ENCODE peak calls at places on chromosomes 6 and 20, in ten cellular contexts. One of them, this sample, is unnamed. For H3K4me1, H3K9me3 and H3K36me3, the result is how much of the 10 kb centered on the place peaks cover.

GRCh38 chr20:62358171-62358719 is 8.9 kb downstream of the LAMA5 start:
- DNase-seq in IMR-90: no peak
- DNase-seq in mammary epithelial cell: no peak
- DNase-seq in mesenchymal stem cell: no peak
- DNase-seq in neural progenitor cell: no peak
- DNase-seq in sigmoid colon: peak
- DNase-seq in stomach: peak
- DNase-seq in tibial nerve: no peak
- DNase-seq in mucosa of descending colon: no peak
- DNase-seq in CD8-positive, alpha-beta T cell: no peak
- DNase-seq in this sample: peak

GRCh38 chr20:25584905-25585704 is at the start of gene NINL:
- DNase-seq in neural progenitor cell: peak
- DNase-seq in mucosa of descending colon: peak
- DNase-seq in IMR-90: peak
- DNase-seq in sigmoid colon: peak
- DNase-seq in mesenchymal stem cell: peak
- DNase-seq in CD8-positive, alpha-beta T cell: peak
- DNase-seq in stomach: peak
- DNase-seq in tibial nerve: no peak
- DNase-seq in mammary epithelial cell: peak
- DNase-seq in this sample: peak

GRCh38 chr6:118735320-118735719 is 83.9 kb upstream of the CEP85L start:
- DNase-seq in neural progenitor cell: peak
- DNase-seq in tibial nerve: no peak
- DNase-seq in mucosa of descending colon: no peak
- DNase-seq in mammary epithelial cell: no peak
- DNase-seq in CD8-positive, alpha-beta T cell: no peak
- DNase-seq in IMR-90: no peak
- DNase-seq in stomach: no peak
- DNase-seq in sigmoid colon: no peak
- DNase-seq in mesenchymal stem cell: no peak
- DNase-seq in this sample: no peak

GRCh38 chr6:48429021-48429420 is 318.0 kb upstream of the PTCHD4 start:
- DNase-seq in CD8-positive, alpha-beta T cell: no peak
- DNase-seq in IMR-90: peak
- DNase-seq in stomach: no peak
- DNase-seq in neural progenitor cell: no peak
- DNase-seq in tibial nerve: no peak
- DNase-seq in mammary epithelial cell: peak
- DNase-seq in mucosa of descending colon: no peak
- DNase-seq in sigmoid colon: no peak
- DNase-seq in mesenchymal stem cell: peak
- DNase-seq in this sample: no peak

GRCh38 chr20:48364055-48364454 is 463.7 kb downstream of the PREX1 start:
- DNase-seq in tibial nerve: no peak
- DNase-seq in IMR-90: no peak
- DNase-seq in mammary epithelial cell: no peak
- DNase-seq in stomach: no peak
- DNase-seq in sigmoid colon: no peak
- DNase-seq in neural progenitor cell: no peak
- DNase-seq in mucosa of descending colon: no peak
- DNase-seq in CD8-positive, alpha-beta T cell: no peak
- DNase-seq in mesenchymal stem cell: no peak
- DNase-seq in this sample: no peak

GRCh38 chr6:43771858-43772570 is 2.0 kb downstream of the VEGFA start:
- DNase-seq in tibial nerve: peak
- DNase-seq in sigmoid colon: peak
- DNase-seq in IMR-90: no peak
- DNase-seq in mesenchymal stem cell: peak
- DNase-seq in stomach: peak
- DNase-seq in mammary epithelial cell: peak
- DNase-seq in mucosa of descending colon: peak
- DNase-seq in neural progenitor cell: peak
- DNase-seq in CD8-positive, alpha-beta T cell: peak
- DNase-seq in this sample: peak

GRCh38 chr20:11822116-11822794 is 95.4 kb upstream of the BTBD3 start:
- DNase-seq in mucosa of descending colon: no peak
- DNase-seq in tibial nerve: no peak
- DNase-seq in mammary epithelial cell: no peak
- DNase-seq in mesenchymal stem cell: peak
- DNase-seq in IMR-90: peak
- DNase-seq in neural progenitor cell: no peak
- DNase-seq in stomach: no peak
- DNase-seq in sigmoid colon: no peak
- DNase-seq in CD8-positive, alpha-beta T cell: no peak
- DNase-seq in this sample: no peak

GRCh38 chr6:135087403-135087802 is 32.8 kb upstream of the HBS1L start:
- DNase-seq in IMR-90: no peak
- DNase-seq in tibial nerve: no peak
- DNase-seq in CD8-positive, alpha-beta T cell: peak
- DNase-seq in stomach: no peak
- DNase-seq in neural progenitor cell: no peak
- DNase-seq in mucosa of descending colon: no peak
- DNase-seq in mesenchymal stem cell: no peak
- DNase-seq in sigmoid colon: no peak
- DNase-seq in mammary epithelial cell: no peak
- DNase-seq in this sample: no peak

GRCh38 chr6:149897015-149897697 is 757 bp downstream of the RAET1E start:
- DNase-seq in IMR-90: peak
- DNase-seq in mesenchymal stem cell: peak
- DNase-seq in mucosa of descending colon: peak
- DNase-seq in tibial nerve: peak
- DNase-seq in neural progenitor cell: no peak
- DNase-seq in mammary epithelial cell: peak
- DNase-seq in CD8-positive, alpha-beta T cell: no peak
- DNase-seq in stomach: peak
- DNase-seq in sigmoid colon: peak
- DNase-seq in this sample: peak

GRCh38 chr20:58141496-58141895 is 87.0 kb downstream of the ANKRD60 start:
- DNase-seq in IMR-90: no peak
- DNase-seq in tibial nerve: no peak
- DNase-seq in neural progenitor cell: no peak
- DNase-seq in stomach: no peak
- DNase-seq in mammary epithelial cell: no peak
- DNase-seq in CD8-positive, alpha-beta T cell: no peak
- DNase-seq in mesenchymal stem cell: no peak
- DNase-seq in mucosa of descending colon: no peak
- DNase-seq in sigmoid colon: peak
- DNase-seq in this sample: no peak

GRCh38 chr20:8095648-8096572 is 36.2 kb upstream of the PLCB1 start:
- DNase-seq in stomach: no peak
- DNase-seq in tibial nerve: no peak
- DNase-seq in mucosa of descending colon: no peak
- DNase-seq in IMR-90: peak
- DNase-seq in mammary epithelial cell: no peak
- DNase-seq in CD8-positive, alpha-beta T cell: no peak
- DNase-seq in sigmoid colon: no peak
- DNase-seq in neural progenitor cell: no peak
- DNase-seq in mesenchymal stem cell: peak
- DNase-seq in this sample: no peak

GRCh38 chr20:19633985-19634384 is 124.1 kb upstream of the RIN2 start:
- DNase-seq in mucosa of descending colon: no peak
- DNase-seq in mesenchymal stem cell: no peak
- DNase-seq in mammary epithelial cell: no peak
- DNase-seq in tibial nerve: no peak
- DNase-seq in sigmoid colon: no peak
- DNase-seq in CD8-positive, alpha-beta T cell: no peak
- DNase-seq in stomach: no peak
- DNase-seq in IMR-90: peak
- DNase-seq in neural progenitor cell: no peak
- DNase-seq in this sample: no peak

GRCh38 chr6:736657-737446 is 43.9 kb upstream of the EXOC2 start:
- DNase-seq in mammary epithelial cell: no peak
- DNase-seq in IMR-90: no peak
- DNase-seq in tibial nerve: no peak
- DNase-seq in CD8-positive, alpha-beta T cell: no peak
- DNase-seq in mucosa of descending colon: no peak
- DNase-seq in mesenchymal stem cell: no peak
- DNase-seq in neural progenitor cell: no peak
- DNase-seq in stomach: no peak
- DNase-seq in sigmoid colon: no peak
- DNase-seq in this sample: no peak

GRCh38 chr6:115770851-115771250 is 289.8 kb downstream of the FRK start:
- DNase-seq in mesenchymal stem cell: no peak
- DNase-seq in sigmoid colon: no peak
- DNase-seq in mammary epithelial cell: no peak
- DNase-seq in mucosa of descending colon: peak
- DNase-seq in tibial nerve: no peak
- DNase-seq in stomach: no peak
- DNase-seq in neural progenitor cell: peak
- DNase-seq in IMR-90: no peak
- DNase-seq in CD8-positive, alpha-beta T cell: no peak
- DNase-seq in this sample: no peak

GRCh38 chr6:157110620-157111019 is 212.7 kb downstream of the TMEM242 start:
- DNase-seq in stomach: no peak
- DNase-seq in tibial nerve: no peak
- DNase-seq in CD8-positive, alpha-beta T cell: no peak
- DNase-seq in mesenchymal stem cell: peak
- DNase-seq in mammary epithelial cell: no peak
- DNase-seq in sigmoid colon: no peak
- DNase-seq in IMR-90: peak
- DNase-seq in neural progenitor cell: no peak
- DNase-seq in mucosa of descending colon: no peak
- DNase-seq in this sample: no peak

GRCh38 chr6:12595161-12595792 is 121.3 kb upstream of the PHACTR1 start:
- DNase-seq in sigmoid colon: no peak
- DNase-seq in CD8-positive, alpha-beta T cell: no peak
- DNase-seq in mammary epithelial cell: peak
- DNase-seq in mesenchymal stem cell: peak
- DNase-seq in mucosa of descending colon: no peak
- DNase-seq in IMR-90: peak
- DNase-seq in tibial nerve: peak
- DNase-seq in stomach: no peak
- DNase-seq in neural progenitor cell: no peak
- DNase-seq in this sample: no peak

GRCh38 chr6:14046476-14047068 is 71.0 kb upstream of the CD83 start:
- DNase-seq in IMR-90: peak
- DNase-seq in mucosa of descending colon: no peak
- DNase-seq in mammary epithelial cell: peak
- DNase-seq in CD8-positive, alpha-beta T cell: peak
- DNase-seq in sigmoid colon: no peak
- DNase-seq in stomach: peak
- DNase-seq in neural progenitor cell: peak
- DNase-seq in mesenchymal stem cell: peak
- DNase-seq in tibial nerve: peak
- DNase-seq in this sample: no peak

GRCh38 chr6:158869010-158869603 is 49.9 kb upstream of the EZR start:
- DNase-seq in neural progenitor cell: peak
- DNase-seq in mesenchymal stem cell: no peak
- DNase-seq in stomach: no peak
- DNase-seq in IMR-90: no peak
- DNase-seq in tibial nerve: no peak
- DNase-seq in sigmoid colon: no peak
- DNase-seq in mammary epithelial cell: no peak
- DNase-seq in mucosa of descending colon: no peak
- DNase-seq in CD8-positive, alpha-beta T cell: no peak
- DNase-seq in this sample: peak
- H3K4me1 ChIP-seq in neural progenitor cell: under half
- H3K4me1 ChIP-seq in mesenchymal stem cell: under half
- H3K4me1 ChIP-seq in stomach: under half
- H3K4me1 ChIP-seq in IMR-90: under half
- H3K4me1 ChIP-seq in tibial nerve: under half
- H3K4me1 ChIP-seq in sigmoid colon: under half
- H3K4me1 ChIP-seq in mammary epithelial cell: under half
- H3K4me1 ChIP-seq in mucosa of descending colon: under half
- H3K4me1 ChIP-seq in CD8-positive, alpha-beta T cell: under half
- H3K4me1 ChIP-seq in this sample: under half

GRCh38 chr6:144673807-144674206 is 388.7 kb downstream of the UTRN start:
- DNase-seq in neural progenitor cell: no peak
- DNase-seq in sigmoid colon: no peak
- DNase-seq in mammary epithelial cell: no peak
- DNase-seq in tibial nerve: no peak
- DNase-seq in stomach: no peak
- DNase-seq in IMR-90: no peak
- DNase-seq in mucosa of descending colon: no peak
- DNase-seq in CD8-positive, alpha-beta T cell: no peak
- DNase-seq in mesenchymal stem cell: no peak
- DNase-seq in this sample: no peak
- H3K9me3 ChIP-seq in neural progenitor cell: under half
- H3K9me3 ChIP-seq in sigmoid colon: under half
- H3K9me3 ChIP-seq in mammary epithelial cell: under half
- H3K9me3 ChIP-seq in tibial nerve: under half
- H3K9me3 ChIP-seq in stomach: under half
- H3K9me3 ChIP-seq in IMR-90: under half
- H3K9me3 ChIP-seq in mucosa of descending colon: under half
- H3K9me3 ChIP-seq in CD8-positive, alpha-beta T cell: under half
- H3K9me3 ChIP-seq in mesenchymal stem cell: under half
- H3K9me3 ChIP-seq in this sample: under half

DNA sequence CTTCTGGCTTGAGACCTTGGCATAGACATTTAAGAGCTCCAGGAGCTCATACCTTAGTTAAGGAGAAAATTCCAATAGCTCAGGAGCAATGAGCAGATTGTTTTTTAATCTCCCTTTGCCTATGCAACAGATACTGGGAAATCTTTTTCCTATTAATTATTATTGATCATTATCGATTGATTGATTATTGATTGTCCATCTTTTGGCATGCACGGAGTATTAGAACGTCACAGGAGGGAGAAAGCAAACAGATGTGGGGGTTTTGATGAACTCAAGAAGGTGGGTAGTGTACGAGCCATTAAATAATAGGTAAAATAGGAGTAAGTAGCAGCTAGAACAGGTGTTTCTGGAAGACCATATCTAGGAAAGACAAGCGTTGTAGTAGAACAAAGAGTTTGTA is 205.0 kb downstream of the DOK5 start:
- DNase-seq in tibial nerve: no peak
- DNase-seq in IMR-90: no peak
- DNase-seq in mucosa of descending colon: no peak
- DNase-seq in sigmoid colon: no peak
- DNase-seq in mammary epithelial cell: no peak
- DNase-seq in neural progenitor cell: no peak
- DNase-seq in stomach: no peak
- DNase-seq in CD8-positive, alpha-beta T cell: no peak
- DNase-seq in mesenchymal stem cell: no peak
- DNase-seq in this sample: no peak
- H3K36me3 ChIP-seq in tibial nerve: under half
- H3K36me3 ChIP-seq in IMR-90: under half
- H3K36me3 ChIP-seq in mucosa of descending colon: under half
- H3K36me3 ChIP-seq in sigmoid colon: under half
- H3K36me3 ChIP-seq in mammary epithelial cell: under half
- H3K36me3 ChIP-seq in neural progenitor cell: under half
- H3K36me3 ChIP-seq in stomach: under half
- H3K36me3 ChIP-seq in CD8-positive, alpha-beta T cell: under half
- H3K36me3 ChIP-seq in mesenchymal stem cell: under half
- H3K36me3 ChIP-seq in this sample: under half

DNA sequence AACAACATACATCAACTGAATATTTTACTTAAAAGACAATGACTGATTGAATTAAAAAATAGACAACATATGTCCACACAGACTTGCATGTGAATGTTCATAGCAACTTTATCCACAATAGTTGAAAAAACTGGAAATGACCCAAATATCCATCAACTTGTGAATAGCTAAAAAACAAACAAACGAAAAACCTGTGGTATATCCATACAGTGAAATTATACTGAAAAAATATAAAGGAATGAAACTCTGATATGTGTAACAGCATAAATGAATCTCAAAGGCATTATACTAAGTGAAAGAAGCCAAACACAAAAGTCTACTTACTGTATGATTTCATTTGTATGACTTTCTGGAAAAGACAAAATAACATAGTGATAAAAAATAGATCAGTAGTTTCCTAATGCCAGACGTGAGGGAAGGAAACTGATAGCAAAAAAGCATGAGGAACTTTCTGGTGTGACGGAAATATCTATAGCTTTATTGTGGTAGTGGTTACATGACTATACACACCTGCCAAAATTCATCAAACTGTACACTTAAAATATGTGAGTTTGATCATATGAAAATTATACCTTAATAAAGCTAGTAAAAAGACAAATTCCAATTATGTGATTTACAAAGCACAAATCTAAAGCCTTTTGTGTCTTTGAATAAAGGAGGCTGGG is 123.2 kb downstream of the BACH2 start:
- DNase-seq in CD8-positive, alpha-beta T cell: no peak
- DNase-seq in tibial nerve: no peak
- DNase-seq in mesenchymal stem cell: no peak
- DNase-seq in IMR-90: no peak
- DNase-seq in neural progenitor cell: no peak
- DNase-seq in mammary epithelial cell: no peak
- DNase-seq in sigmoid colon: no peak
- DNase-seq in stomach: no peak
- DNase-seq in mucosa of descending colon: no peak
- DNase-seq in this sample: no peak
- H3K4me1 ChIP-seq in CD8-positive, alpha-beta T cell: half or more
- H3K4me1 ChIP-seq in tibial nerve: under half
- H3K4me1 ChIP-seq in mesenchymal stem cell: under half
- H3K4me1 ChIP-seq in IMR-90: under half
- H3K4me1 ChIP-seq in neural progenitor cell: under half
- H3K4me1 ChIP-seq in mammary epithelial cell: under half
- H3K4me1 ChIP-seq in sigmoid colon: under half
- H3K4me1 ChIP-seq in stomach: under half
- H3K4me1 ChIP-seq in mucosa of descending colon: under half
- H3K4me1 ChIP-seq in this sample: half or more

This sample was measured in psoas muscle.